ENCODE peak calls at places on chromosomes 4 and X, in seven cellular contexts. H is spleen, E is WTC11, I is HFF-Myc, F is right atrium auricular region, K is cardiac fibroblast, X is upper lobe of right lung. J is an unnamed sample.

GRCh38 chr4:22179124-22179874 is 230.7 kb upstream of the KCNIP4 start:
- DNase-seq in H (no peak), E (no peak), I (no peak), F (no peak), K (peak), X (no peak), J (no peak)

GRCh38 chr4:7645158-7645557 is 210.4 kb upstream of the PSAPL1 start:
- DNase-seq in H (no peak), E (no peak), I (no peak), F (no peak), K (no peak), X (no peak), J (no peak)

GRCh38 chr4:139279723-139280620 is at the start of gene MGARP:
- DNase-seq in H (peak), E (peak), I (no peak), F (no peak), K (no peak), X (peak), J (no peak)

GRCh38 chr4:36385951-36386561 is 104.6 kb downstream of the DTHD1 start:
- DNase-seq in H (no peak), E (no peak), I (no peak), F (no peak), K (no peak), X (no peak), J (no peak)

GRCh38 chrX:19070555-19070994 is 51.7 kb downstream of the ADGRG2 start:
- DNase-seq in H (no peak), E (no peak), I (no peak), F (no peak), K (no peak), X (no peak), J (no peak)

GRCh38 chr4:117010695-117011094 is 74.7 kb downstream of the TRAM1L1 start:
- DNase-seq in H (no peak), E (no peak), I (no peak), F (no peak), K (no peak), X (no peak), J (no peak)

GRCh38 chr4:185542626-185543336 is 7.5 kb upstream of the PDLIM3 start:
- DNase-seq in H (no peak), E (no peak), I (no peak), F (peak), K (peak), X (no peak), J (no peak)

GRCh38 chr4:141885112-141885511 is 248.7 kb downstream of the IL15 start:
- DNase-seq in H (no peak), E (no peak), I (no peak), F (no peak), K (no peak), X (no peak), J (no peak)

GRCh38 chr4:94455081-94455480 is 3.3 kb downstream of the PDLIM5 start:
- DNase-seq in H (no peak), E (no peak), I (no peak), F (peak), K (peak), X (no peak), J (no peak)

GRCh38 chr4:74189331-74190043 is 31.6 kb downstream of the MTHFD2L start:
- DNase-seq in H (no peak), E (no peak), I (peak), F (no peak), K (peak), X (no peak), J (no peak)

GRCh38 chrX:1727531-1728027 is 112.7 kb downstream of the ASMT start:
- DNase-seq in H (no peak), E (peak), I (no peak), F (peak), K (peak), X (no peak), J (no peak)

GRCh38 chr4:178414042-178414441 is 971.8 kb upstream of the AGA start:
- DNase-seq in H (no peak), E (no peak), I (no peak), F (no peak), K (no peak), X (no peak), J (no peak)

GRCh38 chrX:76454456-76454927 is 27.0 kb downstream of the MAGEE1 start:
- DNase-seq in H (peak), E (peak), I (no peak), F (no peak), K (peak), X (no peak), J (no peak)

GRCh38 chr4:90241008-90241407 is 113.8 kb downstream of the CCSER1 start:
- DNase-seq in H (no peak), E (no peak), I (no peak), F (no peak), K (no peak), X (no peak), J (no peak)

GRCh38 chr4:152591361-152591760 is 55.5 kb upstream of the FBXW7 start:
- DNase-seq in H (peak), E (peak), I (peak), F (peak), K (peak), X (peak), J (no peak)

GRCh38 chr4:166594326-166594946 is 639.9 kb downstream of the SPOCK3 start:
- DNase-seq in H (no peak), E (peak), I (peak), F (no peak), K (peak), X (no peak), J (no peak)

GRCh38 chr4:126924237-126924636 is 708.5 kb upstream of the INTU start:
- DNase-seq in H (no peak), E (no peak), I (no peak), F (no peak), K (no peak), X (no peak), J (no peak)

GRCh38 chrX:131854586-131854985 is 168.5 kb upstream of the STK26 start:
- DNase-seq in H (no peak), E (no peak), I (no peak), F (no peak), K (peak), X (no peak), J (no peak)

GRCh38 chr4:13548059-13548983 is 4.0 kb upstream of the NKX3-2 start:
- DNase-seq in H (peak), E (no peak), I (no peak), F (no peak), K (no peak), X (no peak), J (no peak)

GRCh38 chrX:10471426-10471825 is 149.0 kb downstream of the MID1 start:
- DNase-seq in H (no peak), E (no peak), I (no peak), F (no peak), K (no peak), X (no peak), J (no peak)

GRCh38 chr4:80172203-80172602 is 25.1 kb upstream of the PRDM8 start:
- DNase-seq in H (no peak), E (no peak), I (no peak), F (no peak), K (no peak), X (no peak), J (no peak)

GRCh38 chr4:11710484-11710883 is 281.8 kb upstream of the HS3ST1 start:
- DNase-seq in H (no peak), E (no peak), I (no peak), F (no peak), K (no peak), X (no peak), J (no peak)

GRCh38 chr4:33715996-33716395 is 2528.3 kb downstream of the ARAP2 start:
- DNase-seq in H (no peak), E (no peak), I (peak), F (no peak), K (peak), X (no peak), J (no peak)

GRCh38 chr4:184457530-184458249 is 16.7 kb downstream of the IRF2 start:
- DNase-seq in H (no peak), E (no peak), I (no peak), F (no peak), K (peak), X (no peak), J (no peak)

GRCh38 chr4:7330031-7330596 is 104.6 kb downstream of the PSAPL1 start:
- DNase-seq in H (peak), E (no peak), I (no peak), F (no peak), K (no peak), X (no peak), J (peak)

GRCh38 chrX:81489987-81490386 is 288.1 kb downstream of the SH3BGRL start:
- DNase-seq in H (no peak), E (no peak), I (no peak), F (no peak), K (peak), X (no peak), J (no peak)

GRCh38 chr4:3810796-3811485 is 44.8 kb downstream of the ADRA2C start:
- DNase-seq in H (no peak), E (no peak), I (no peak), F (no peak), K (no peak), X (no peak), J (peak)

GRCh38 chrX:9269134-9269533 is 195.7 kb upstream of the TBL1X start:
- DNase-seq in H (no peak), E (no peak), I (no peak), F (no peak), K (no peak), X (no peak), J (no peak)

GRCh38 chr4:140150886-140151699 is 2.9 kb downstream of the MAML3 start:
- DNase-seq in H (peak), E (peak), I (peak), F (peak), K (peak), X (peak), J (peak)

GRCh38 chr4:2832981-2833670 is 10.5 kb upstream of the ADD1 start:
- DNase-seq in H (no peak), E (no peak), I (no peak), F (no peak), K (no peak), X (no peak), J (peak)

GRCh38 chrX:41616935-41617334 is 71.8 kb upstream of the GPR34 start:
- DNase-seq in H (no peak), E (no peak), I (no peak), F (no peak), K (no peak), X (no peak), J (no peak)

GRCh38 chr4:85084371-85085170 is 118.1 kb upstream of the WDFY3 start:
- DNase-seq in H (no peak), E (no peak), I (peak), F (no peak), K (peak), X (no peak), J (no peak)

GRCh38 chr4:33577798-33578197 is 2666.5 kb downstream of the ARAP2 start:
- DNase-seq in H (no peak), E (no peak), I (no peak), F (no peak), K (no peak), X (no peak), J (no peak)

GRCh38 chr4:28832445-28832844 is 1887.7 kb upstream of the PCDH7 start:
- DNase-seq in H (no peak), E (no peak), I (no peak), F (no peak), K (no peak), X (no peak), J (no peak)

GRCh38 chr4:66275381-66276060 is 605.2 kb upstream of the EPHA5 start:
- DNase-seq in H (no peak), E (no peak), I (no peak), F (no peak), K (no peak), X (no peak), J (no peak)

GRCh38 chr4:76053730-76054129 is 17.9 kb upstream of the CXCL11 start:
- DNase-seq in H (no peak), E (no peak), I (no peak), F (no peak), K (no peak), X (no peak), J (no peak)

GRCh38 chrX:140744085-140744484 is 34.5 kb downstream of the LINC00632 start:
- DNase-seq in H (no peak), E (no peak), I (no peak), F (no peak), K (no peak), X (no peak), J (no peak)

GRCh38 chr4:5361968-5362367 is 310.7 kb downstream of the STK32B start:
- DNase-seq in H (no peak), E (no peak), I (no peak), F (no peak), K (peak), X (no peak), J (no peak)

GRCh38 chrX:46953137-46953527 is 40.9 kb downstream of the JADE3 start:
- DNase-seq in H (no peak), E (no peak), I (no peak), F (no peak), K (no peak), X (no peak), J (no peak)

GRCh38 chr4:177066746-177067145 is 242.9 kb upstream of the NEIL3 start:
- DNase-seq in H (no peak), E (no peak), I (no peak), F (no peak), K (no peak), X (no peak), J (no peak)

GRCh38 chr4:177070533-177070932 is 239.1 kb upstream of the NEIL3 start:
- DNase-seq in H (no peak), E (no peak), I (no peak), F (no peak), K (peak), X (no peak), J (no peak)

GRCh38 chr4:177064116-177064515 is 245.6 kb upstream of the NEIL3 start:
- DNase-seq in H (no peak), E (no peak), I (no peak), F (no peak), K (no peak), X (no peak), J (no peak)

DNA sequence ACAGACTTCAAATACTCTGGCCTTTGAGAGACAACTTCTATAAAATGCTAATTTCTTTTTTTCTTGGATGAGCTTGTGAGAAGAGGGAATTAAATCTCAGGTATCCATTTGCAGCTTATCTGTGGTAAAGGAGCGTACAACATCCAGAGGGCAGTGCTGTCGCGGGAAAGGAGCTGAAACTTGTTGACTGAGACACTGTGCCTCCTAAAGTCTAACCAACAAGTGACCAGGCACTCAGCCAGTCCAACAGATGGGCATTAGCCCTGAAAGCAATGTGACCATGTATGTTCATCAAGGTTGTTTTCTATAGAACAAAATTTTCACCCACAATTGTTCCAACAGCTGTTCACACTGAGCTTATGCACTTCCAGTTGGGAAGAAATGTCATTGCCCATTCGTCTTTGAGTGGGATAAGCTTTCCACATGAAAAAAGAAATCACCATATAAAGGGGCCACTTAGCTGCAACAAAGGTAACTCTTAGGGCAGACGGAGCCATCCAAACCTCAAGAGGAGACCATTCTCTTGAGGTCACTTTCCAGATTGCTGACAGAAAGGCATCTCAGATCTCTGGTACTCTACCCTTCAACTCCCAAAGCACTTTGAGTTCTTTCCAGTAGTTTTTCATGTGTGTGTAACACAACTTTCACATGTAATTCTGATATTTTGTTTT is 244.8 kb upstream of the NEIL3 start:
- DNase-seq in H (no peak), E (peak), I (no peak), F (no peak), K (no peak), X (no peak), J (no peak)
- TF ChIP-seq CTCF in H (no peak), E (no peak), I (no peak), F (no peak), K (no peak), X (no peak), J (no peak)

GRCh38 chr4:67892905-67893304 is 9.1 kb upstream of the TMPRSS11D start:
- DNase-seq in H (no peak), E (peak), I (no peak), F (no peak), K (no peak), X (no peak), J (no peak)
- TF ChIP-seq CTCF in H (no peak), E (no peak), I (peak), F (no peak), K (peak), X (no peak), J (no peak)

DNA sequence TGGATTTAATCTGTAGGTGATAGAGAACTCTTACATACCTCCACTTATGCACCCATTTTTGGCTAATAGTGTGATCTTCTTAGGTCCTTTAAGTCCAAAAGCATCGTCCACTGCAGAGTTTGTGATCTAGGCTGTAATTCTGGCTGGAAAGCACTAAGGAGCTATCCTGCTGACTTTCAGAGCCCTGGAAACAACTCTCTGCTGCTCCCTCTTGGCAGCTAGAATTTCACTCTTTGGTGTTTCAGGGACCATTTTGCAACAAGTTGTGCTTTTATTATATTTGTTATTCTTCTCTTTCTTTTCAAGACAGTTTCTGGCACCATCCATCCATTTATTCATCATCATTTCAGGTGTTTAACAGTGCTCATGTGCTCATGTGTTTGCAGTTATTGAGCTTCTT is 130.0 kb downstream of the RBM46 start:
- DNase-seq in H (no peak), E (no peak), I (no peak), F (no peak), K (peak), X (no peak), J (no peak)
- TF ChIP-seq CTCF in H (no peak), E (no peak), I (no peak), F (no peak), K (peak), X (no peak), J (peak)

DNA sequence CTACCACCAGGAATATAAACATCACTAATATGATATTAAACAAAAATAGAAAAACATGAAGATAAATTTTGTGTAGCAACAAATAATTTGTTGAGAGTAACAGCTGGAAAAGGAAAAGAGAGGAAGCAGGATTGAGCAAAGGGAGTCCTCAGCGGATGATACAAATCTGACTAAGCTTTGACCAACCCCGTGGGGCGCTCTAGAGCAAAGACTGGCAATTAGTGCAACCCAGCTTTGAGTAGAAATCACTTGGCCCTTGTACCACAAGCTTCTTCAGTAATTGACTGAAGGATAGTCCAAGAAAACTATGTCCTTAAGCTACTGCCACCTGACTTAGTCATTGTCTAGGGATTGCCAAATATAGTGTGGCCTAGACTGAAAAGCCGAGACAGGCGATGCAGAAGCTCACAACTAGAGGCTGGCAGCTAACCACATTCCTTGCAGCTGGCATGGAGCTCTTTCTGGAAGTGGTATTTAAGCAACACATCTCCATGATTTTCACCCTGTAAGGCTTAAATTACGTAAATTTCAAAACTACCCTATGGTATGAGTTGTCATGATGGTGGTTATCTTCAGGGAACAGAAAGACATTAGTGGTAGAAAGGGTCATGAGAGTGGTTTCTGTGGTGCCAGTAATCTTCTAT is 396.0 kb downstream of the PDGFC start:
- DNase-seq in H (peak), E (peak), I (no peak), F (no peak), K (peak), X (peak), J (no peak)
- TF ChIP-seq CTCF in H (no peak), E (peak), I (no peak), F (no peak), K (no peak), X (no peak), J (peak)

GRCh38 chr4:135418353-135418752 is 1216.8 kb upstream of the PABPC4L start:
- DNase-seq in H (no peak), E (peak), I (no peak), F (no peak), K (peak), X (no peak), J (no peak)
- TF ChIP-seq CTCF in H (no peak), E (peak), I (peak), F (no peak), K (peak), X (no peak), J (peak)

DNA sequence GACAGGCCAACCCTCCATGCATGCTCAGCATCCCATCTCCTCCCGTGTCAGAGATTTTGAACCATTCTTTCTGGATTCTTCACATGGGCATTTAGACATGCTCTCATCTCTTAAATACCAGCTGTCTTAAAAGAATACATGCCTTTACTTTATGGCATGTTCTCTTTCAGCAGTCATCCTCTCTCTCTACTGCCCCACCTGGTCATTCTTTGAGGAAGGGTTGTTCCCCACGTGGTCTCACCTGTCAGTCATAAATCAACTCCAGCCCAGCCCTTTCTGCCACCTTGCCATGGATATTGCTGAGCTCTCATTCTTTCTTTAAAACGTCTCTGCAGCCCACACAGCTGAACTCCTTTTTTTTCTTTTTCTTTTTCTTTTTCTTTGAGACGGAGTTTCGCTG is 111.3 kb downstream of the ARHGAP10 start:
- DNase-seq in H (no peak), E (no peak), I (no peak), F (no peak), K (no peak), X (no peak), J (no peak)
- TF ChIP-seq CTCF in H (no peak), E (no peak), I (peak), F (peak), K (peak), X (no peak), J (peak)

GRCh38 chr4:158170691-158171455 is 2.0 kb downstream of the GASK1B start:
- DNase-seq in H (peak), E (peak), I (no peak), F (peak), K (peak), X (peak), J (peak)
- TF ChIP-seq CTCF in H (no peak), E (peak), I (peak), F (peak), K (peak), X (peak), J (peak)